ENCODE peak calls at places on chromosome 5, in ten cellular contexts. O is T-helper 2 cell; N is EH; V is WTC11; R is NCI-H2029 treated with DMSO at 0.1 percent for 48 hours; I is D341Med; G is CD4-positive, alpha-beta memory T cell; U is nucleus accumbens; H is activated naive CD8-positive, alpha-beta T cell treated with anti-CD3 and anti-CD28 coated beads, Interleukin-2, amount 50 U/mL, for 24 hours; F is naive B cell. A is an unnamed sample.

GRCh38 chr5:176647870-176648466 is 684 bp downstream of the TSPAN17 start:
- DNase-seq in H (no peak), V (no peak), F (no peak), G (no peak), N (peak; percentile 44), O (no peak), I (peak; percentile 76), R (peak; percentile 33), U (no peak), A (peak; percentile 81)

GRCh38 chr5:154771383-154771901 is 16.3 kb downstream of the LARP1 start:
- DNase-seq in R (no peak), U (no peak), N (peak; percentile 92), I (peak; percentile 81), O (no peak), V (peak; percentile 36), H (no peak), G (no peak), F (no peak), A (no peak)

GRCh38 chr5:106094128-106094726 is 1576.5 kb downstream of the EFNA5 start:
- DNase-seq in U (no peak), H (no peak), I (no peak), G (no peak), N (no peak), R (peak; percentile 64), F (no peak), V (no peak), O (no peak), A (no peak)

GRCh38 chr5:142378737-142379365 is 54.0 kb upstream of the SPRY4 start:
- DNase-seq in H (no peak), R (no peak), V (no peak), N (no peak), O (no peak), G (no peak), F (no peak), I (no peak), U (no peak), A (no peak)

GRCh38 chr5:23367863-23368262 is 139.5 kb upstream of the PRDM9 start:
- DNase-seq in G (no peak), U (no peak), V (no peak), R (no peak), O (no peak), H (no peak), F (no peak), N (no peak), I (no peak), A (no peak)

GRCh38 chr5:157665467-157666085 is 5.8 kb upstream of the C5orf52 start:
- DNase-seq in R (no peak), I (no peak), U (no peak), N (peak; percentile 87), G (no peak), H (no peak), O (no peak), V (no peak), F (no peak), A (no peak)

GRCh38 chr5:76684756-76685594 is 31.0 kb upstream of the F2R start:
- DNase-seq in N (peak; percentile 39), I (no peak), V (no peak), H (no peak), R (no peak), O (no peak), G (no peak), F (no peak), U (no peak), A (no peak)

GRCh38 chr5:98627121-98627520 is 146.3 kb upstream of the RGMB start:
- DNase-seq in U (no peak), N (no peak), G (no peak), R (no peak), O (no peak), H (no peak), I (no peak), V (no peak), F (no peak), A (no peak)

GRCh38 chr5:5140051-5141010 is at the start of gene ADAMTS16:
- DNase-seq in H (no peak), V (peak; percentile 75), R (no peak), N (no peak), U (peak; percentile 9), O (no peak), G (no peak), I (peak; percentile 53), F (no peak), A (no peak)

GRCh38 chr5:179908528-179908927 is 831 bp upstream of the TBC1D9B start:
- DNase-seq in R (no peak), N (no peak), H (no peak), G (no peak), O (no peak), I (peak; percentile 54), V (peak; percentile 83), U (no peak), F (no peak), A (no peak)

GRCh38 chr5:98428806-98429205 is 344.7 kb upstream of the RGMB start:
- DNase-seq in O (peak; percentile 20), G (no peak), H (no peak), V (no peak), I (no peak), N (peak; percentile 94), R (no peak), F (no peak), U (no peak), A (no peak)

GRCh38 chr5:145574889-145575573 is 260.1 kb downstream of the PRELID2 start:
- DNase-seq in N (no peak), G (no peak), R (no peak), I (no peak), O (no peak), H (no peak), U (no peak), F (no peak), V (no peak), A (no peak)